ENCODE peak calls at places on chromosomes 1 and 21, in four cellular contexts. A, X, P and K are unnamed samples.

GRCh38 chr1:31664528-31664927 is 19.9 kb upstream of the PEF1 start:
- DNase-seq in A (no peak), P (no peak), X (no peak), K (no peak)

GRCh38 chr21:32826317-32827167 is 55.0 kb upstream of the PAXBP1 start:
- DNase-seq in A (peak), X (peak), P (peak), K (no peak)

GRCh38 chr1:162463021-162463420 is 34.6 kb upstream of the UHMK1 start:
- DNase-seq in X (no peak), A (no peak), P (no peak), K (no peak)

GRCh38 chr1:160193091-160193819 is 2.9 kb downstream of the CASQ1 start:
- DNase-seq in X (peak), A (peak), P (peak), K (peak)

GRCh38 chr1:119582801-119583200 is 65.3 kb downstream of the ZNF697 start:
- DNase-seq in P (peak), X (peak), A (peak), K (no peak)

GRCh38 chr1:41480204-41481108 is 4.0 kb downstream of the EDN2 start:
- DNase-seq in A (no peak), X (no peak), P (no peak), K (no peak)

GRCh38 chr1:81512242-81512641 is 288.5 kb upstream of the ADGRL2 start:
- DNase-seq in X (no peak), P (no peak), A (no peak), K (no peak)

GRCh38 chr1:77627965-77628570 is 54.4 kb downstream of the ZZZ3 start:
- DNase-seq in A (no peak), P (no peak), X (no peak), K (no peak)

GRCh38 chr21:35217504-35218060 is 168.5 kb upstream of the RUNX1 start:
- DNase-seq in X (no peak), P (peak), A (no peak), K (no peak)

GRCh38 chr21:41786521-41786987 is 19.7 kb upstream of the RIPK4 start:
- DNase-seq in A (no peak), X (peak), P (no peak), K (no peak)

GRCh38 chr1:92975551-92976232 is 14.4 kb upstream of the DIPK1A start:
- DNase-seq in P (no peak), A (no peak), X (no peak), K (no peak)

GRCh38 chr1:222454782-222455181 is 93.1 kb downstream of the HHIPL2 start:
- DNase-seq in X (no peak), A (no peak), P (no peak), K (peak)

GRCh38 chr1:110076789-110077500 is 6.5 kb upstream of the ALX3 start:
- DNase-seq in X (no peak), P (no peak), A (no peak), K (no peak)

DNA sequence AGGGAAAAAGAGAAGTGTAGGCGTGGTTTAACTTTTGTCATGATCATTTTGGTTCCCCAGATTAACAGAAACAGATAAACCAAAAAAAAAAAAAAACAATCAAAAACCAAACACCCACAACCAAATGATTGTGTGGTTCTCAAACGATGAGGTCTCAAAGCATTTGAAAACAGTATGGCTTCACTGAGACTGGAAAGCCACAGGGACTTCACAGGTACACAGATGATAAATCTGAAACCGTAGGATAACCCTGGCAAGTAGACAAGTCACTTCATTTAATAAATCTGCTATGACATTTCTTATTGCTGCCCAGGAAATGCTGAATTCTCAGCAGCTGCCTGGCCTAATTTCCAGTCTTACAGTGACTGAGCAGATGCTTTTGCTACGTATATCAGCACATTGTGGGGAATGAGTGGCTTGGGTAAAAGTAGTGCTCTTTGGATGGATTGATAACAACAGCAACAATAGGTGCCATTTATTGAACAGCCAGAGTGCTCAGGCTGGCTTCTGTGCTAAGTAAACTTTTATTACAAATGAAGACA is 6.1 kb downstream of the ST6GALNAC3 start:
- DNase-seq in P (no peak), A (no peak), X (no peak), K (no peak)
- TF ChIP-seq POLR2AphosphoS5 in P (no peak), A (no peak), X (no peak), K (no peak)

GRCh38 chr1:54981466-54981865 is 1.0 kb downstream of the TMEM61 start:
- DNase-seq in A (no peak), X (no peak), P (no peak), K (no peak)

GRCh38 chr1:54980046-54980527 is 341 bp upstream of the TMEM61 start:
- DNase-seq in P (no peak), A (no peak), X (no peak), K (no peak)

GRCh38 chr1:54979327-54979891 is 1.0 kb upstream of the TMEM61 start:
- DNase-seq in P (no peak), X (no peak), A (no peak), K (no peak)

GRCh38 chr1:54978528-54979326 is 1.7 kb upstream of the TMEM61 start:
- DNase-seq in X (no peak), P (no peak), A (no peak), K (no peak)

GRCh38 chr1:54980528-54981241 is at the start of gene TMEM61:
- DNase-seq in A (no peak), P (no peak), X (no peak), K (no peak)
- TF ChIP-seq POLR2A in A (no peak), P (no peak), X (peak), K (no peak)

GRCh38 chr21:29477941-29478340 is 179.2 kb downstream of the BACH1 start:
- DNase-seq in A (no peak), P (no peak), X (no peak), K (no peak)
- H3K4me3 ChIP-seq in A (no peak), P (no peak), X (no peak), K (no peak)

GRCh38 chr1:115677570-115677969 is 35.8 kb downstream of the VANGL1 start:
- DNase-seq in X (no peak), P (no peak), A (no peak), K (no peak)

GRCh38 chr1:115677172-115677542 is 35.4 kb downstream of the VANGL1 start:
- DNase-seq in A (no peak), X (no peak), P (no peak), K (no peak)

GRCh38 chr1:115678141-115678540 is 36.4 kb downstream of the VANGL1 start:
- DNase-seq in A (no peak), X (no peak), P (no peak), K (no peak)

GRCh38 chr1:115680730-115681111 is 39.0 kb downstream of the VANGL1 start:
- DNase-seq in P (no peak), X (no peak), A (no peak), K (no peak)

GRCh38 chr1:115679141-115679611 is 37.4 kb downstream of the VANGL1 start:
- DNase-seq in P (no peak), X (no peak), A (no peak), K (peak)
- TF ChIP-seq POLR2AphosphoS5 in P (no peak), X (no peak), A (no peak), K (peak)

GRCh38 chr1:192609110-192610079 is 26.6 kb upstream of the RGS13 start:
- DNase-seq in A (no peak), X (peak), P (no peak), K (peak)
- TF ChIP-seq POLR2A in A (no peak), X (no peak), P (no peak), K (no peak)

GRCh38 chr1:2587860-2588571 is 1.4 kb downstream of the PRXL2B start:
- DNase-seq in P (no peak), X (no peak), A (no peak), K (no peak)
- H3K4me3 ChIP-seq in P (peak), X (no peak), A (no peak), K (no peak)

GRCh38 chr1:193115629-193116227 is 6.1 kb upstream of the CDC73 start:
- DNase-seq in A (peak), X (no peak), P (peak), K (peak)
- TF ChIP-seq POLR2AphosphoS5 in A (no peak), X (peak), P (peak), K (peak)

GRCh38 chr1:59979551-59980070 is 53.0 kb upstream of the CYP2J2 start:
- DNase-seq in A (no peak), P (no peak), X (no peak), K (no peak)

GRCh38 chr1:59976194-59977074 is 49.9 kb upstream of the CYP2J2 start:
- DNase-seq in A (peak), P (peak), X (peak), K (peak)

GRCh38 chr1:59973719-59974118 is 47.1 kb upstream of the CYP2J2 start:
- DNase-seq in X (no peak), P (no peak), A (no peak), K (no peak)

GRCh38 chr1:59977075-59977410 is 50.5 kb upstream of the CYP2J2 start:
- DNase-seq in A (no peak), X (no peak), P (no peak), K (no peak)

GRCh38 chr1:59978026-59978425 is 51.5 kb upstream of the CYP2J2 start:
- DNase-seq in A (no peak), P (no peak), X (no peak), K (no peak)
- TF ChIP-seq POLR2A in A (no peak), P (no peak), X (no peak), K (no peak)

GRCh38 chr1:56150441-56151215 is 428.7 kb downstream of the PLPP3 start:
- DNase-seq in A (no peak), P (no peak), X (no peak), K (no peak)
- H3K4me3 ChIP-seq in A (no peak), P (no peak), X (no peak), K (no peak)